ENCODE peak calls at places on chromosomes 5 and 9, in seven cellular contexts. X is ovary; F is lower lobe of right lung; O is CD8-positive, alpha-beta T cell; J is upper lobe of right lung; Y is Peyer's patch; B is brain microvascular endothelial cell. E is an unnamed sample.
A peak's percentile ranks its signal among the peaks of the same experiment; 100 is the strongest.

GRCh38 chr5:167743685-167744084 is 547.8 kb upstream of the WWC1 start:
- DNase-seq in X (no peak), F (no peak), O (no peak), J (no peak), Y (no peak), B (peak; percentile 78), E (no peak)

GRCh38 chr5:79151933-79152671 is 40.5 kb downstream of the BHMT start:
- DNase-seq in X (no peak), F (no peak), O (no peak), J (no peak), Y (no peak), B (no peak), E (no peak)

GRCh38 chr5:73693573-73694061 is 67.6 kb downstream of the ARHGEF28 start:
- DNase-seq in X (peak; percentile 82), F (no peak), O (no peak), J (no peak), Y (no peak), B (peak; percentile 53), E (no peak)

GRCh38 chr5:36373527-36374086 is 71.9 kb upstream of the RANBP3L start:
- DNase-seq in X (peak; percentile 42), F (peak; percentile 68), O (no peak), J (peak; percentile 66), Y (no peak), B (peak; percentile 64), E (no peak)

GRCh38 chr5:10913846-10914245 is 152.8 kb upstream of the DAP start:
- DNase-seq in X (no peak), F (no peak), O (no peak), J (no peak), Y (no peak), B (peak; percentile 85), E (no peak)

GRCh38 chr5:57779383-57780223 is 297.0 kb upstream of the ACTBL2 start:
- DNase-seq in X (peak; percentile 13), F (no peak), O (no peak), J (no peak), Y (no peak), B (peak; percentile 81), E (peak; percentile 84)

GRCh38 chr9:24487250-24487861 is 58.3 kb downstream of the IZUMO3 start:
- DNase-seq in X (no peak), F (no peak), O (no peak), J (no peak), Y (no peak), B (no peak), E (no peak)

GRCh38 chr9:35905912-35906679 is at the start of gene HRCT1:
- DNase-seq in X (peak; percentile 95), F (peak; percentile 94), O (no peak), J (peak; percentile 95), Y (peak; percentile 95), B (peak; percentile 92), E (peak; percentile 95)

GRCh38 chr5:154757647-154758406 is 2.6 kb downstream of the LARP1 start:
- DNase-seq in X (no peak), F (no peak), O (peak; percentile 6), J (no peak), Y (no peak), B (no peak), E (no peak)

GRCh38 chr5:1901081-1901480 is 18.4 kb upstream of the IRX4 start:
- DNase-seq in X (no peak), F (no peak), O (no peak), J (no peak), Y (no peak), B (no peak), E (no peak)

GRCh38 chr9:99054581-99054980 is 50.3 kb upstream of the TGFBR1 start:
- DNase-seq in X (no peak), F (no peak), O (no peak), J (no peak), Y (no peak), B (no peak), E (no peak)

GRCh38 chr9:114691046-114691955 is 9.3 kb upstream of the TEX48 start:
- DNase-seq in X (no peak), F (no peak), O (peak; percentile 36), J (no peak), Y (no peak), B (peak; percentile 88), E (no peak)

GRCh38 chr5:40746703-40747102 is 9.1 kb downstream of the TTC33 start:
- DNase-seq in X (no peak), F (no peak), O (no peak), J (no peak), Y (no peak), B (peak; percentile 11), E (no peak)

GRCh38 chr5:75239681-75240080 is 3.0 kb upstream of the ANKRD31 start:
- DNase-seq in X (no peak), F (no peak), O (no peak), J (no peak), Y (no peak), B (no peak), E (no peak)

GRCh38 chr5:17691781-17692180 is 57.5 kb downstream of the TAF11L14 start:
- DNase-seq in X (no peak), F (no peak), O (no peak), J (no peak), Y (no peak), B (no peak), E (no peak)

GRCh38 chr9:133199648-133200321 is 9.3 kb downstream of the OBP2B start:
- DNase-seq in X (peak; percentile 54), F (peak; percentile 59), O (no peak), J (peak; percentile 72), Y (no peak), B (no peak), E (no peak)

GRCh38 chr9:93366119-93366447 is 85.4 kb upstream of the FAM120A start:
- DNase-seq in X (no peak), F (no peak), O (no peak), J (no peak), Y (no peak), B (no peak), E (no peak)

GRCh38 chr9:88957526-88957925 is 33.7 kb upstream of the S1PR3 start:
- DNase-seq in X (no peak), F (no peak), O (no peak), J (no peak), Y (no peak), B (no peak), E (no peak)

GRCh38 chr5:148416921-148417320 is 33.2 kb downstream of the FBXO38 start:
- DNase-seq in X (no peak), F (no peak), O (no peak), J (no peak), Y (no peak), B (peak; percentile 49), E (no peak)

GRCh38 chr9:89291741-89292140 is 19.3 kb upstream of the CKS2 start:
- DNase-seq in X (no peak), F (no peak), O (no peak), J (no peak), Y (no peak), B (no peak), E (no peak)

GRCh38 chr5:125257057-125257970 is 510.9 kb upstream of the ZNF608 start:
- DNase-seq in X (no peak), F (no peak), O (no peak), J (no peak), Y (no peak), B (no peak), E (no peak)

GRCh38 chr9:123953601-123954011 is 23.7 kb upstream of the DENND1A start:
- DNase-seq in X (no peak), F (no peak), O (no peak), J (no peak), Y (no peak), B (no peak), E (no peak)

GRCh38 chr9:90003046-90003355 is 398.2 kb downstream of the GADD45G start:
- DNase-seq in X (no peak), F (no peak), O (no peak), J (no peak), Y (no peak), B (no peak), E (no peak)

GRCh38 chr5:106417566-106417965 is 1253.2 kb downstream of the EFNA5 start:
- DNase-seq in X (no peak), F (no peak), O (no peak), J (no peak), Y (no peak), B (no peak), E (no peak)

DNA sequence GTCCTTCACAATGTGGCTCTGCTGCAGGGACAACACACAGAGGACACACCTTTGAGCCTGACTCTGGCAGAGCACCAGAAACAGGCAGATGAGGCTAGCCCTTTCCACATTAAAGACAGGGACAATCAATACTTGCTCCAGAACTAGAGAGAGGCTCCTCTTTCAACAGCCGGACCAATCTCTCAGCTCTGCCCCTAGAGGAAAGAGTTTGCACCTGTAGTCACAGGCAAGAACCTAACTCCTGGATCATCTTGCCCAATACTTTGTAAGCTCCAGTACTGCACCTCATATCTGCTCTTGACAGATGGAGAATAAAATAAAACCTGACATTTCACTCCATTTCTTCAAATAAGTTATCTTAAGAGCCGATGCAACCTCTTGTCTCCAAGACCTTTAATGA is 52.1 kb downstream of the EPB41L4A start:
- DNase-seq in X (no peak), F (no peak), O (no peak), J (no peak), Y (no peak), B (no peak), E (no peak)
- TF ChIP-seq CTCF in X (no peak), F (no peak), O (no peak), J (no peak), Y (peak; percentile 6), B (peak; percentile 60), E (peak; percentile 31)

GRCh38 chr9:26939934-26940711 is 6.9 kb downstream of the PLAA start:
- DNase-seq in X (no peak), F (no peak), O (no peak), J (no peak), Y (no peak), B (no peak), E (no peak)

GRCh38 chr9:26937816-26938371 is 9.1 kb downstream of the PLAA start:
- DNase-seq in X (no peak), F (no peak), O (no peak), J (no peak), Y (no peak), B (no peak), E (no peak)

GRCh38 chr9:26940779-26941178 is 6.3 kb downstream of the PLAA start:
- DNase-seq in X (no peak), F (no peak), O (no peak), J (no peak), Y (no peak), B (no peak), E (no peak)

GRCh38 chr9:26935847-26936246 is 11.2 kb downstream of the PLAA start:
- DNase-seq in X (no peak), F (no peak), O (no peak), J (no peak), Y (no peak), B (no peak), E (no peak)
- TF ChIP-seq CTCF in X (no peak), F (no peak), O (no peak), J (no peak), Y (no peak), B (no peak), E (no peak)

DNA sequence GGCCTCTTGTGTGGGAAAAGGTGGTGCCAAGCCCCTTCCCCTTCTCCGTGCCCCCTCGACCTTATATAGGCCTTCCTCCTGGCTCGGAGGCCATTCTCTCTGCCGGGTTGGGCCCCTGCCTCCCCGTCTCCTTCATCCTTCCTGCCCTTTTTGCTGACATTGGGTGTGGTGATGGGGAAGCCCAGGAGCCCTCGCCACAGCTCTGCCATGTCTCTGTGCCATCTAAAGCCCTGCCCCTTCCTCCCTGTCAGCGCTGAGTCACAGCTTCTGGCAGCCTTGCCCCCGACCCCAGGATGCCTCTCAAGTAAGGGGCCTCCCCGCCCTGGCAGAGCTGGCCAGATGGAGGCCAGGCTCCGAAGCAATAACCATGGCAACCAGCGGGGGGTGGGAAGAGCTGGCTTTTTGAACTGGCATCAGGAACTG is 30.4 kb downstream of the JADE2 start:
- DNase-seq in X (peak; percentile 33), F (no peak), O (peak; percentile 63), J (no peak), Y (no peak), B (peak; percentile 30), E (peak; percentile 92)
- TF ChIP-seq CTCF in X (no peak), F (no peak), O (no peak), J (no peak), Y (no peak), B (peak; percentile 11), E (no peak)

GRCh38 chr5:160649304-160649703 is 202.7 kb downstream of the ATP10B start:
- DNase-seq in X (no peak), F (no peak), O (no peak), J (no peak), Y (no peak), B (no peak), E (no peak)
- TF ChIP-seq CTCF in X (no peak), F (peak; percentile 33), O (no peak), J (peak; percentile 39), Y (peak; percentile 75), B (no peak), E (no peak)

E was measured in osteocyte.